ENCODE peak calls at places on chromosomes 6 and 20, in six cellular contexts. X, I, S, R, B and N are unnamed samples.

GRCh38 chr20:13883425-13883824 is 98.6 kb downstream of the NDUFAF5 start:
- DNase-seq in X (no peak), I (no peak), S (no peak), R (no peak), B (no peak), N (no peak)

GRCh38 chr6:54053893-54054391 is 57.3 kb upstream of the MLIP start:
- DNase-seq in X (no peak), I (no peak), S (peak; percentile 63), R (no peak), B (peak; percentile 67), N (no peak)

GRCh38 chr6:13488896-13489237 is 1.5 kb upstream of the GFOD1 start:
- DNase-seq in X (peak; percentile 33), I (no peak), S (no peak), R (no peak), B (peak; percentile 43), N (no peak)

GRCh38 chr6:105780146-105780860 is 305.8 kb upstream of the PRDM1 start:
- DNase-seq in X (no peak), I (no peak), S (no peak), R (no peak), B (no peak), N (no peak)

GRCh38 chr6:137473651-137474050 is 20.5 kb downstream of the OLIG3 start:
- DNase-seq in X (no peak), I (peak; percentile 68), S (no peak), R (no peak), B (no peak), N (no peak)

GRCh38 chr6:14272111-14273085 is 154.8 kb downstream of the CD83 start:
- DNase-seq in X (no peak), I (no peak), S (no peak), R (no peak), B (no peak), N (no peak)

GRCh38 chr6:167760979-167761793 is 65.5 kb upstream of the AFDN start:
- DNase-seq in X (peak; percentile 70), I (no peak), S (no peak), R (peak; percentile 72), B (peak; percentile 87), N (no peak)

GRCh38 chr6:107329063-107329462 is 130.3 kb downstream of the PDSS2 start:
- DNase-seq in X (no peak), I (no peak), S (no peak), R (no peak), B (no peak), N (no peak)

GRCh38 chr6:109336221-109336955 is 45.9 kb downstream of the CD164 start:
- DNase-seq in X (no peak), I (no peak), S (peak; percentile 83), R (no peak), B (no peak), N (no peak)

GRCh38 chr6:19699990-19700389 is 137.2 kb upstream of the ID4 start:
- DNase-seq in X (no peak), I (no peak), S (no peak), R (no peak), B (no peak), N (no peak)

GRCh38 chr20:48210111-48211029 is 425.1 kb upstream of the SULF2 start:
- DNase-seq in X (no peak), I (no peak), S (no peak), R (no peak), B (no peak), N (no peak)

GRCh38 chr6:167143041-167143440 is 14.7 kb downstream of the GPR31 start:
- DNase-seq in X (no peak), I (no peak), S (no peak), R (no peak), B (no peak), N (no peak)

GRCh38 chr6:147642458-147642857 is 134.0 kb downstream of the SAMD5 start:
- DNase-seq in X (no peak), I (no peak), S (peak; percentile 11), R (no peak), B (no peak), N (no peak)

GRCh38 chr6:55040102-55040848 is 134.0 kb upstream of the HCRTR2 start:
- DNase-seq in X (no peak), I (no peak), S (no peak), R (no peak), B (no peak), N (no peak)

GRCh38 chr6:36912583-36912982 is 26.8 kb downstream of the C6orf89 start:
- DNase-seq in X (no peak), I (no peak), S (peak; percentile 14), R (no peak), B (no peak), N (peak; percentile 90)

GRCh38 chr20:40997116-40997515 is 31.5 kb upstream of the TOP1 start:
- DNase-seq in X (no peak), I (peak; percentile 46), S (no peak), R (no peak), B (no peak), N (no peak)

GRCh38 chr6:90468080-90468479 is 118.8 kb downstream of the MAP3K7 start:
- DNase-seq in X (no peak), I (no peak), S (no peak), R (no peak), B (no peak), N (no peak)

GRCh38 chr6:11586574-11586973 is 49.0 kb downstream of the TMEM170B start:
- DNase-seq in X (no peak), I (peak; percentile 21), S (no peak), R (no peak), B (no peak), N (no peak)

GRCh38 chr20:16615199-16615598 is 42.0 kb upstream of the KIF16B start:
- DNase-seq in X (no peak), I (no peak), S (peak; percentile 15), R (no peak), B (no peak), N (no peak)

GRCh38 chr6:152300517-152300916 is 336.6 kb downstream of the SYNE1 start:
- DNase-seq in X (no peak), I (no peak), S (no peak), R (no peak), B (no peak), N (no peak)

GRCh38 chr6:24099181-24099580 is 26.8 kb upstream of the NRSN1 start:
- DNase-seq in X (no peak), I (no peak), S (no peak), R (no peak), B (no peak), N (no peak)

GRCh38 chr6:24105146-24105545 is 20.9 kb upstream of the NRSN1 start:
- DNase-seq in X (no peak), I (peak; percentile 79), S (no peak), R (no peak), B (no peak), N (no peak)

DNA sequence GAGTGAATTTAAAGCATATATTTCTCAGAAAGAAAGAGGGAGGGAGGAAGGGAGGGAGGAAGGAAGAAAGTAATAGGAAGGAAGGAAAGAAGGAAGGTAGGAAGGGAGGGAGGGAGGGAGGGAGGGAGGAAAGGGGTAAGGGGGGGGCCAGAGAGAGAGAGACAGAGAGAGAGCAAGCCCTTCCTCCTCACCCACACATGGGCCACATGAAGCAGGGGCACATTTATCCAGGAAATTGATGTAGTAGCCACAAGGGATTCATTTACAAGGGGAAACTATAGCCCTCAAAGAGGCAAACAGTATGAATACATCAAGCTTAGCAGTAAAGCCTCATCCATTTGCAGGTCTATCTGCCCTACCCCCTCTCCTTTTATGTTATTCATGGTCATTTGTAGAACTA is 25.7 kb upstream of the NRSN1 start:
- DNase-seq in X (no peak), I (no peak), S (no peak), R (no peak), B (no peak), N (no peak)
- H3K27me3 ChIP-seq in X (no peaks in the 10 kb centered on the region), I (no peaks in the 10 kb centered on the region), S (no peaks in the 10 kb centered on the region), R (no peaks in the 10 kb centered on the region), B (no peaks in the 10 kb centered on the region), N (no peaks in the 10 kb centered on the region)

GRCh38 chr20:46311719-46312074 is 3.4 kb upstream of the CDH22 start:
- DNase-seq in X (no peak), I (no peak), S (no peak), R (no peak), B (no peak), N (no peak)
- H3K27me3 ChIP-seq in X (peaks cover 94% of the 10 kb centered on the region), I (peaks cover 92% of the 10 kb centered on the region), S (peaks cover 100% of the 10 kb centered on the region), R (no peaks in the 10 kb centered on the region), B (no peaks in the 10 kb centered on the region), N (peaks cover 5% of the 10 kb centered on the region)

DNA sequence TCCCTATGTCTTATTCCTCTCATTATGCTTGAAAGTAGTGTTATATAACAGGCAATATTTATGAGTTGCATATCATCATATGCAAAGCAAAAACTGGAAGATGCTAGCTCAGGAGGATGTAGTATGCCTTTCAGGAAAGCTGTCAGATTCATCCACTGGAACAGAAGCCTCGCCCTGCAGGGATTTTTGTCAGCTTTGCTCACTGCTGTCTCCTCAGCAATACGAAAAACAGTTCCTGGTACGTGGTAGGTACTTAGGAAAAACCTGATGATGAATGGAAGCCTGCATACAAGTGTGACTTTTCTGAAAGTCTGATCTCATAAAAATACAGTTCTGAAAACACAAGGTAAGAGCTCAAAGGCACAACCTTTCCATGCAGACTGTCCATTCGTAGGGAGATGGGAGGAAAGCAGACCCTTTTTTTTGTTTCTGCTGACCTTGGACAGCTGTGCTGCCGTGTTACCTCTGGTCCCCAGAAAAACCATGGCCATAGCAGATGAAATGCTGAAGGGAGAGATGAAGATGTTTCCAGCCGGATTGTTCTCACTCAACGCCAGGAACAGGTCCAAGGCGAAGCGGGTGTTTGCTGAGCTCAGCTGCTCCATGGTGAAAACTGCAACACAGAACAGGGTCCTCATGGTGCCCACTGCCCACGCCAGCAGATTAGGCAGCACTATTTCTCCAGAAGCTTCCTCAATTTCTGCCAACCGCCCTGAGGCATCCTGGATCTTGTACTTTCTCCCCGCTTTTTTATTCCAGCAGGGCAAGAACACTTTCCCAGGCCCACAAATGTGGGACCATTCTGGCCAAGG is 1.5 kb downstream of the SERPINB1 start:
- DNase-seq in X (no peak), I (no peak), S (no peak), R (no peak), B (no peak), N (no peak)
- H3K27me3 ChIP-seq in X (no peaks in the 10 kb centered on the region), I (no peaks in the 10 kb centered on the region), S (no peaks in the 10 kb centered on the region), R (no peaks in the 10 kb centered on the region), B (no peaks in the 10 kb centered on the region), N (no peaks in the 10 kb centered on the region)

GRCh38 chr20:46651091-46651962 is at the start of gene SLC13A3:
- DNase-seq in X (no peak), I (peak; percentile 87), S (no peak), R (no peak), B (no peak), N (no peak)

GRCh38 chr20:46650575-46651090 is 626 bp downstream of the SLC13A3 start:
- DNase-seq in X (no peak), I (no peak), S (no peak), R (no peak), B (no peak), N (no peak)

GRCh38 chr20:46648903-46649649 is 2.2 kb downstream of the SLC13A3 start:
- DNase-seq in X (no peak), I (peak; percentile 38), S (no peak), R (no peak), B (no peak), N (no peak)

GRCh38 chr20:46649650-46649949 is 1.7 kb downstream of the SLC13A3 start:
- DNase-seq in X (no peak), I (no peak), S (no peak), R (no peak), B (no peak), N (no peak)

DNA sequence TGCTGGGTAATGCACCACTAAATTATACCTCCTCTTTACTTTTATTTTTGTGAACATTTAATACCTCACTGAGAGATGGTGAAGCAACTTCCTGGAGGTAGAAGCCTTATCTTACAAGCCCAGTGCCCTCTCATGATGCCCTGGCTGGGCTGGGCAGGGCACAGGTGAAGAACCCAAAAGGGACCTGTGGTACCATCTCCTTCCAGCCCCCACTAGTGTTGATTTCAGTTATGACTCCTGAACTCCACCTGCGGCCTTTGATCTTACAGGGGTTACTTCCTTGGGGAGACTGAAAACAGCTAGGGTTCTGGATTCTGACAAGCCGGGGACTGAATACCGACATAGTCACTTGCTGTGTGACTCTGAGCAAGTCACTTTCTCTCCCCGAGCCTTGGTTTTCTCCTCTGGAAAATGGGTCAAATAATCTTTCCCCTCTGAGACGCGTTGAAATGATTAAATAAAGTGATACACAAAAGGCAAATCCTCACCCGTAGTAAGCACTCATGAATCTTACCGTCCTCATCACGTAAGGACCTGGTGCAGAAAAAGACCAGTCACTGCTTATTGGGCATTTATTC is 1.2 kb downstream of the SLC13A3 start:
- DNase-seq in X (no peak), I (no peak), S (no peak), R (no peak), B (no peak), N (no peak)
- H3K27me3 ChIP-seq in X (peaks cover 32% of the 10 kb centered on the region), I (peaks cover 40% of the 10 kb centered on the region), S (peaks cover 55% of the 10 kb centered on the region), R (no peaks in the 10 kb centered on the region), B (no peaks in the 10 kb centered on the region), N (no peaks in the 10 kb centered on the region)